ENCODE peak calls at places on chromosomes 11 and 22, in four cellular contexts. T, Z, O and A are unnamed samples.

GRCh38 chr11:87972133-87972532 is 203.1 kb downstream of the RAB38 start:
- DNase-seq in T (no peak), Z (no peak), O (no peak), A (no peak)

GRCh38 chr11:72125956-72126355 is 9.6 kb upstream of the FOLR3 start:
- DNase-seq in T (no peak), Z (no peak), O (no peak), A (no peak)

GRCh38 chr11:35515224-35515623 is 10.2 kb downstream of the PAMR1 start:
- DNase-seq in T (peak; percentile 87), Z (peak; percentile 42), O (peak; percentile 73), A (peak; percentile 68)

GRCh38 chr22:25282671-25283561 is 63.5 kb downstream of the CRYBB2 start:
- DNase-seq in T (no peak), Z (peak; percentile 60), O (no peak), A (no peak)

GRCh38 chr11:20360650-20361049 is 2.9 kb upstream of the HTATIP2 start:
- DNase-seq in T (peak; percentile 71), Z (peak; percentile 41), O (no peak), A (peak; percentile 52)

GRCh38 chr11:74675761-74676160 is 55.5 kb downstream of the CHRDL2 start:
- DNase-seq in T (no peak), Z (no peak), O (no peak), A (no peak)

GRCh38 chr11:94732617-94733292 is 35.4 kb upstream of the AMOTL1 start:
- DNase-seq in T (peak; percentile 57), Z (no peak), O (peak; percentile 20), A (peak; percentile 86)

GRCh38 chr11:68371176-68372041 is 59.0 kb downstream of the LRP5 start:
- DNase-seq in T (no peak), Z (peak; percentile 85), O (no peak), A (peak; percentile 25)

GRCh38 chr11:134041791-134042696 is 26.8 kb upstream of the JAM3 start:
- DNase-seq in T (no peak), Z (no peak), O (no peak), A (no peak)

GRCh38 chr11:126456783-126457542 is 101.5 kb downstream of the ST3GAL4 start:
- DNase-seq in T (no peak), Z (no peak), O (no peak), A (no peak)

GRCh38 chr11:1220941-1221721 is 1.7 kb upstream of the MUC5B start:
- DNase-seq in T (no peak), Z (peak; percentile 76), O (no peak), A (no peak)

GRCh38 chr11:115238086-115238485 is 266.1 kb downstream of the CADM1 start:
- DNase-seq in T (no peak), Z (no peak), O (no peak), A (no peak)

GRCh38 chr11:106186630-106187029 is 109.2 kb downstream of the AASDHPPT start:
- DNase-seq in T (no peak), Z (no peak), O (no peak), A (no peak)

GRCh38 chr11:127493330-127493729 is 492.8 kb upstream of the KIRREL3 start:
- DNase-seq in T (peak; percentile 14), Z (no peak), O (no peak), A (no peak)

GRCh38 chr22:23787910-23788309 is 1.1 kb downstream of the SMARCB1 start:
- DNase-seq in T (no peak), Z (no peak), O (no peak), A (no peak)

GRCh38 chr11:46472662-46472994 is 81.1 kb upstream of the CHRM4 start:
- DNase-seq in T (no peak), Z (no peak), O (no peak), A (no peak)

GRCh38 chr11:93484716-93485115 is 58.5 kb downstream of the SMCO4 start:
- DNase-seq in T (peak; percentile 73), Z (no peak), O (peak; percentile 34), A (peak; percentile 24)

GRCh38 chr11:65773784-65774411 is 6.9 kb downstream of the AP5B1 start:
- DNase-seq in T (peak; percentile 12), Z (peak; percentile 88), O (no peak), A (no peak)

GRCh38 chr11:79160786-79161403 is 279.9 kb downstream of the TENM4 start:
- DNase-seq in T (no peak), Z (peak; percentile 58), O (no peak), A (peak; percentile 32)

GRCh38 chr11:107848345-107848744 is 10.2 kb downstream of the SLC35F2 start:
- DNase-seq in T (no peak), Z (no peak), O (no peak), A (no peak)

GRCh38 chr11:106765849-106766248 is 252.4 kb downstream of the GUCY1A2 start:
- DNase-seq in T (no peak), Z (no peak), O (no peak), A (no peak)

GRCh38 chr11:116567721-116568242 is 205.0 kb downstream of the BUD13 start:
- DNase-seq in T (no peak), Z (no peak), O (no peak), A (no peak)

GRCh38 chr22:30333707-30334087 is 7.0 kb upstream of the TBC1D10A start:
- DNase-seq in T (no peak), Z (no peak), O (no peak), A (no peak)

GRCh38 chr22:19174106-19175025 is 4.2 kb downstream of the SLC25A1 start:
- DNase-seq in T (peak; percentile 75), Z (peak; percentile 96), O (no peak), A (peak; percentile 89)

GRCh38 chr11:65419773-65420481 is 2.7 kb upstream of the NEAT1 start:
- DNase-seq in T (peak; percentile 99), Z (peak; percentile 95), O (no peak), A (peak; percentile 95)

GRCh38 chr22:46934746-46935491 is 172.5 kb downstream of the TBC1D22A start:
- DNase-seq in T (peak; percentile 96), Z (peak; percentile 95), O (peak; percentile 81), A (peak; percentile 82)
- TF ChIP-seq CTCF in T (no peak), Z (no peak), O (no peak), A (no peak)

GRCh38 chr22:40218723-40219294 is 41.1 kb downstream of the TNRC6B start:
- DNase-seq in T (no peak), Z (no peak), O (no peak), A (no peak)

GRCh38 chr22:40218152-40218551 is 40.4 kb downstream of the TNRC6B start:
- DNase-seq in T (no peak), Z (no peak), O (no peak), A (no peak)

GRCh38 chr22:40224702-40225101 is 47.0 kb downstream of the TNRC6B start:
- DNase-seq in T (no peak), Z (no peak), O (no peak), A (no peak)

GRCh38 chr22:40220316-40221054 is 42.8 kb downstream of the TNRC6B start:
- DNase-seq in T (no peak), Z (peak; percentile 63), O (no peak), A (peak; percentile 57)

GRCh38 chr22:40221055-40221414 is 43.3 kb downstream of the TNRC6B start:
- DNase-seq in T (no peak), Z (no peak), O (no peak), A (no peak)
- H3K4me3 ChIP-seq in T (no peak overlapping the region), Z (no peak overlapping the region), O (no peak overlapping the region), A (no peak overlapping the region)

GRCh38 chr11:102794382-102794781 is 3.6 kb downstream of the MMP1 start:
- DNase-seq in T (peak; percentile 47), Z (peak; percentile 11), O (no peak), A (peak; percentile 63)
- TF ChIP-seq CTCF in T (peak; percentile 63), Z (peak; percentile 60), O (peak; percentile 58), A (peak; percentile 61)

GRCh38 chr22:22099194-22099486 is 116.6 kb upstream of the TOP3B start:
- DNase-seq in T (no peak), Z (no peak), O (no peak), A (no peak)
- H3K4me3 ChIP-seq in T (no peak overlapping the region), Z (no peak overlapping the region), O (no peak overlapping the region), A (no peak overlapping the region)

GRCh38 chr22:40487663-40488249 is 117.4 kb downstream of the SGSM3 start:
- DNase-seq in T (peak; percentile 62), Z (peak; percentile 79), O (no peak), A (peak; percentile 56)
- TF ChIP-seq CTCF in T (peak; percentile 71), Z (peak; percentile 84), O (peak; percentile 75), A (peak; percentile 64)

DNA sequence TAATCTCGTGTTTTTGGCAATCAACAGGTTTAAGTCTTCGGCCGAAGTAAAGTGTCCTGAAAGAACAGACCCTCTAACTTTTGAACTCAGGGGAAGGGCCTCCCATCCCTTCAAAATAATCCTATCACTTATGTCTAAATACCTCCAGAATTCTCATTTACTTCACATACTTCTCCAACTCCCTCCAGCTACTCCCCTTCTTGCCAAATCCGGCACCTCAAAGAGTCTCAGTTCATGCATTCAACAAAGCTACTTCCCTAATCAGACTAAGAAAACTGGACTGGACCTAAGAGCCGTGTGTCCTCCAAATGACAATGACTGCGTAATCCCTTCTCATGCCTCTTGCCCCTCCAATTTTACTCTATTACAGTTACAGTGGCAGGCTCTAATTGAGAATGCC is 1.3 kb downstream of the DDB1 start:
- DNase-seq in T (no peak), Z (peak; percentile 71), O (no peak), A (no peak)
- H3K4me3 ChIP-seq in T (peak overlapping the region; percentile 98), Z (peak overlapping the region; percentile 91), O (peak overlapping the region; percentile 93), A (peak overlapping the region; percentile 92)

GRCh38 chr22:16933274-16933923 is 74.6 kb downstream of the GAB4 start:
- DNase-seq in T (no peak), Z (no peak), O (no peak), A (no peak)

GRCh38 chr22:16935209-16935608 is 72.8 kb downstream of the GAB4 start:
- DNase-seq in T (no peak), Z (no peak), O (no peak), A (no peak)

GRCh38 chr22:16936625-16937024 is 71.4 kb downstream of the GAB4 start:
- DNase-seq in T (no peak), Z (no peak), O (no peak), A (no peak)

GRCh38 chr22:16933924-16934282 is 74.1 kb downstream of the GAB4 start:
- DNase-seq in T (no peak), Z (no peak), O (no peak), A (no peak)

DNA sequence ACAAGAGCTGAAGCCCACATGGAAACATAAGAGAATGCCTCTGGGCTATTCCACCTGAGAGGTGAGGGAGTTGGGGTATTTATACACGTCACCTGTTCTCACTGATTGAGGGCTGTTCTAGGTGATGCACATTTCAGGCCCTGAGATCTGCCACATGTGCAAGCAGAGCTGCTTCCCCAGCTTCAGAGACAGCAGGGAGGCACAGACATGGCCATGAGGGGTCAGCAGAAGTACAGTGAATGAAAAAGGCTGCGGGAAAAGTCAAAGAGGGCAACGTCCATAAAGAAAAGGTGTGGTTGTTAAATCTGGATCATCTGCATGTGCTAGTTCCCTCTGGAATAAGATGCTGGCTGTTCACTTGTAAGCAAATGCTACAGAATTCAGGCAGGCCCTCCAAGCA is 75.4 kb downstream of the GAB4 start:
- DNase-seq in T (no peak), Z (no peak), O (no peak), A (no peak)
- TF ChIP-seq CTCF in T (peak; percentile 8), Z (no peak), O (no peak), A (no peak)